ENCODE peak calls at places on chromosomes 11 and 22, in six cellular contexts. U, E, X, C, J and N are unnamed samples.

GRCh38 chr11:60872952-60873524 is 5.7 kb downstream of the ZP1 start:
- DNase-seq in C (no peak), E (peak; percentile 11), U (no peak), J (peak; percentile 48), X (no peak), N (peak; percentile 70)

GRCh38 chr11:128251140-128251539 is 336.2 kb downstream of the ETS1 start:
- DNase-seq in U (no peak), X (no peak), E (no peak), J (no peak), C (no peak), N (no peak)

GRCh38 chr11:43631732-43632131 is 48.8 kb upstream of the HSD17B12 start:
- DNase-seq in X (no peak), E (no peak), U (no peak), J (no peak), C (no peak), N (no peak)

GRCh38 chr11:77695417-77695816 is 57.8 kb upstream of the CLNS1A start:
- DNase-seq in E (no peak), U (no peak), X (no peak), C (no peak), J (no peak), N (no peak)

GRCh38 chr11:12409621-12410005 is 32.2 kb downstream of the PARVA start:
- DNase-seq in U (no peak), X (no peak), C (no peak), J (no peak), E (no peak), N (no peak)

GRCh38 chr11:28243596-28243995 is 135.4 kb downstream of the METTL15 start:
- DNase-seq in C (no peak), E (no peak), J (no peak), X (no peak), U (no peak), N (no peak)

GRCh38 chr11:3971756-3972404 is 116.4 kb downstream of the STIM1 start:
- DNase-seq in E (no peak), X (no peak), U (no peak), C (no peak), J (no peak), N (no peak)

GRCh38 chr11:66119348-66120133 is 49.5 kb downstream of the PACS1 start:
- DNase-seq in U (peak; percentile 60), J (no peak), E (no peak), X (peak; percentile 11), C (no peak), N (no peak)

GRCh38 chr22:46545041-46545796 is 7.8 kb upstream of the CELSR1 start:
- DNase-seq in J (no peak), C (no peak), E (no peak), U (no peak), X (no peak), N (no peak)

GRCh38 chr11:75719089-75719638 is 1.5 kb downstream of the MOGAT2 start:
- DNase-seq in U (no peak), X (no peak), C (peak; percentile 46), E (no peak), J (no peak), N (no peak)

GRCh38 chr11:75719639-75720239 is 2.1 kb downstream of the MOGAT2 start:
- DNase-seq in C (no peak), U (no peak), E (no peak), X (no peak), J (no peak), N (no peak)

GRCh38 chr11:75716659-75717058 is 979 bp upstream of the MOGAT2 start:
- DNase-seq in X (no peak), C (no peak), J (no peak), U (no peak), E (no peak), N (peak; percentile 17)

GRCh38 chr11:75718406-75719088 is 909 bp downstream of the MOGAT2 start:
- DNase-seq in X (no peak), U (no peak), C (peak; percentile 65), J (no peak), E (no peak), N (peak; percentile 59)

DNA sequence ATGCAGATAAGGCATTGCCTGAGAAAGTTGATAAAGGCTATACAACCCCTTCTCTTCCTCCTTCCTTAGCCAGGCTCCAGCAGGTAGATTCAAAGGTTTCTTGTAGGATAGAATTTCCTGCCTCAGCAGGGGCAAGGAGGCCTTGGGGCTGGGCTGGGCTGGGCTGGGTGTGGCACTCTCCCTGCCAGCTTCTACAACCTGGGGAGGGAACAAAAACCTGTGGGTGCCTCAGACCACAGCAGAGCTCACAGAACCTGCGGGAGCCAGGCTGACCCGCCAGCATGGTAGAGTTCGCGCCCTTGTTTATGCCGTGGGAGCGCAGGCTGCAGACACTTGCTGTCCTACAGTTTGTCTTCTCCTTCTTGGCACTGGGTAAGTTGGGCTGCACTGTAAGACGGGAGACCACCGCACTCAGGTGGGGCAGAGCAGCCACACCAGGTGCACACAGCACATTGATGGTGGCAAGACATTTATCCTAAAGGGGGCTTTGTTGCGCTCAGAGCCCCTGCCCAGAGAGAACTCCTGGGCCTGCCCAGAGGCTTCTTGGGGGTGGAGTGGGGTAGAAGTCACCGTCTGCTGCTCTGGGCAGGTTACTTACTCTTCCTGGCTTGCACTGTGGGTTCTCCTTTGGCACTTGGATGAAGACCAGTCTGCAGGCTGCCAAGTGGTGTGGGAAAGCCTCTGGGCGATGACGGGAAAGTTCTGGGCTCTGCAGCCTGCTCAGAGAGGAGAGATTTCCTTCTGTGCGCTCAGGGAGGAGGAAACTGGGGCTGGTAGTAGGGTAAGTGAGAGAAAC is at the start of gene MOGAT2:
- DNase-seq in U (no peak), C (peak; percentile 50), E (no peak), J (no peak), X (no peak), N (peak; percentile 76)
- TF ChIP-seq POLR2A in U (no peak), C (no peak), E (no peak), J (no peak), X (no peak), N (no peak)

GRCh38 chr11:2901854-2902783 is 16.5 kb upstream of the CDKN1C start:
- DNase-seq in E (peak; percentile 96), C (peak; percentile 98), U (peak; percentile 95), J (peak; percentile 99), X (peak; percentile 96), N (peak; percentile 99)

GRCh38 chr11:2903672-2904011 is 18.1 kb upstream of the CDKN1C start:
- DNase-seq in X (no peak), J (no peak), E (no peak), C (no peak), U (no peak), N (no peak)

GRCh38 chr11:2901196-2901796 is 15.7 kb upstream of the CDKN1C start:
- DNase-seq in J (no peak), U (no peak), E (no peak), C (no peak), X (peak; percentile 19), N (no peak)

GRCh38 chr11:2904153-2905052 is 18.8 kb upstream of the CDKN1C start:
- DNase-seq in J (no peak), X (peak; percentile 15), U (no peak), C (no peak), E (no peak), N (no peak)

DNA sequence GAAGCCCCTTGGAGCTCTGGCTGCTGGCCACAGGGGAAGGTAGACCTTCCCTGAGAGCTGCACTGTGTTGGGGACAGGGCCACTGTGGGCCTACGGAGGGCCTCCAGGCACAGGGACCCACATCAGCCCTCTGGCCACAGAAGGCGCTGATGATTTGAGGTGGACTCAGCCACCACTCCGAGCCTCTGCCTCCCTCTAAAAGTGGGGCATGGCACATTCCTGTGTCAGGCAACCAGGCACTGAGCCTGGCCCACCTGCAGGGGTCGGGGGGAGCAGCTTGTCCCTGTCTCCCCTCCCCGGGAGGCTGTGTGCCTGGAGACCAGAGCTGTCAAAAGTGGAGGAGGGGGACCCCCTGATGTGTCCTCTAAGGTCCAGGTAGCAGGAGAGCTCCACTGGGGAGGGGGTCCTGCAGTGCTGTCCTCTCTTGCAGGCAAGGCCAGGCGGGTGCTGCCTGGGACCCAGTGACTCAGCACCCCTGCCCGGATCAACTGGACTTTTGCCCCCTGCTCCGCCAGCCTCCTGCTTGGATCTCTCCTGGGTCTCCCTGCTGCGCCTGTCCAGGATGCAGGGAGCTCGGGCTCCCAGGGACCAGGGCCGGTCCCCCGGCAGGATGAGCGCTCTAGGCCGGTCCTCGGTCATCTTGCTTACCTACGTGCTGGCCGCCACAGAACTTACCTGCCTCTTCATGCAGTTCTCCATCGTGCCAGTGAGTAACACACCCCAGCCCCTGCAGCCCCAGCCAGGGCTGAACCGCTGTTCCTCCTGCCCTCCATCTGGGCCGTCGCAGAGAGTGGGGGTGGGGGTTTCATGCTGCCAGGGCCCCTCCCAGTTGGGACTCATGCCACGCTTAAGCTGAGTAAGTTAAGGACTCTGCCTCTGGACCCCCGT is 17.5 kb upstream of the CDKN1C start:
- DNase-seq in J (no peak), E (no peak), X (peak; percentile 16), C (no peak), U (no peak), N (no peak)
- TF ChIP-seq POLR2A in J (peak; percentile 0), E (no peak), X (no peak), C (no peak), U (peak; percentile 57), N (no peak)

DNA sequence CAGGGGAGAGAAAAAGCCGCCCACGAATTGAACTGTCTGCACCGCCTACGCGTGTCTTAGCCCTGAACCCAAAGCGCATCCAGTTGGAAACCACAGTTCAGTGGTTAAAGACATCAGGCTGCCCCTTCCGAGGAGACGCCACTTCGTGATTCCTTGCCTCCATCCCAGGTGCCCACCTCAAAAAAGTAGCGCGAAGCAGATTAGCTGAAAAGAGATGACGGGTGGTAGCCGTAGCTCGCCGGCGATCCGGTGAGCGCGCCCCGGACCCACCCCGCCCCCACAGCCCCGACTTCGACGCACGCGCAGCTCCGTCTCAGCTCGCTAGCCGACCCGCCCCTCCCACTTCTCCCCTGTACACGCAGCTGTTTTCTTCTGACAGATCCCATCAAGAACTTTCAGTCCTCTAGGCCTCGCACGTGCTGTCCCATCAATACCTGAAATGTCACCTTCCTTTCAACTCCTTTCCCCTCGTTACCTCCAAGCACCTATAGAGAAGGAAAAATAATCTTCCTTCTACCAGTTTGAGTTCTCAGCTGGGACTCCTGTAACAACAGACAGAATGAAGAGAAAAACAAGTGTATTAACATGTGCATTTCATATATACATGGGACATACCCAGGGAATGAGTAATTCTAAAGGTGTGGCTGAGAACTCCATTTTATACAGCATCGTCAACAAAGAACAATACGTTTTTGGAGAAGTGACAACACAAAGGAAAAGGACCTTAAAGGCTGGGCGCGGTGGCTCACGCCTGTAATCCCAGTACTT is 49.5 kb downstream of the OR4D9 start:
- DNase-seq in C (peak; percentile 86), X (peak; percentile 87), J (peak; percentile 95), E (peak; percentile 91), U (peak; percentile 83), N (peak; percentile 87)
- TF ChIP-seq POLR2A in C (no peak), X (peak; percentile 33), J (no peak), E (peak; percentile 41), U (no peak), N (no peak)

DNA sequence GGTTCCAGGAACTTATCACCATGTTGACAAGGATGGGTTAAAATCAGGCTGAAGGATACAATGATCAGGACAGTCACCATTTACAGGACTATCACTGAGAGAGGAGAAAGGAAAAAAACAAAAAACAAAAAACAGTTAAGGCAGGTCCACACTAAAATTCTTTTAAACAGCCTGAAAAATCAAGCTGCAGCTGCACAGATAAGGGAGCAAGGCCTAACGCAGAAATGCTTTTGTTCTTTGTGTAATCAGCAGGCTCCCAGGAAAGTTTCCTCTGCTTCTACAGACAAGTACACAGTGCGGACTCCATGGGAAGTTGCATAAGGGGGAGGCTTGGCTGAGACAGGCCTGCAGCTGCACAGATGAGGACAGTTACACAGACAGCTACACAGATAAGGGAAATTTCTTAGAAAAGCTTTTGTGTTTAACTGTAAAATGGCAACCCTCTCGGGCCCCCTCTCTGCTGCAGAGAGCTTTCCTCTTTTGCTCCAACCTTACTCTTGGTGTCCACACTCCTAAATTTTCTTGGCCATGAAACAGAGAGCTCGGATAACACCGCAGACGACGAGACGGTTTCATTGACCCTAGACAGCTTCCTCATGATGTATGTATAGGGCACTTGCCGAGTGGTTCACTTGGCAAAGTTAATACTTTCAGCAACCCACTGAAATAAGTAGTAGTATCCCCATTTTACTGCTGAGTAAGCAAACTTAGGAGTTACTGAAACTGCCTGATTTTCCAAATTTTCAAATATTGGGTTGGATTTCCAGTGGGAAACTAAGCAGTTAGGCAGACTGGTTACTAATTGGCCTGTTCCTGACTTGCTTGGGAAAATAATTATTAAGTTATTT is 45.5 kb downstream of the PIWIL3 start:
- DNase-seq in U (no peak), X (peak; percentile 67), C (no peak), E (no peak), J (no peak), N (no peak)
- TF ChIP-seq POLR2A in U (no peak), X (no peak), C (no peak), E (no peak), J (no peak), N (no peak)